ENCODE peak calls at places on chromosome 2, in four cellular contexts. N is thoracic aorta, Z is sigmoid colon, J is body of pancreas. P is an unnamed sample.
A peak's percentile ranks its signal among the peaks of the same experiment; 100 is the strongest.

GRCh38 chr2:219289537-219290361 is 10.6 kb downstream of the DNAJB2 start:
- DNase-seq in N (peak; percentile 49), Z (peak; percentile 89), J (peak; percentile 41), P (peak; percentile 79)

GRCh38 chr2:96103388-96103705 is 13.0 kb downstream of the ADRA2B start:
- DNase-seq in N (no peak), Z (no peak), J (peak; percentile 4), P (no peak)

GRCh38 chr2:121099329-121100318 is 185.4 kb downstream of the TFCP2L1 start:
- DNase-seq in N (no peak), Z (peak; percentile 64), J (no peak), P (peak; percentile 41)

GRCh38 chr2:42098571-42099430 is 51.0 kb downstream of the PKDCC start:
- DNase-seq in N (no peak), Z (no peak), J (no peak), P (peak; percentile 30)

GRCh38 chr2:56014075-56014730 is 90.6 kb upstream of the EFEMP1 start:
- DNase-seq in N (no peak), Z (no peak), J (no peak), P (no peak)

GRCh38 chr2:227406177-227407031 is 18.7 kb upstream of the SCYGR1 start:
- DNase-seq in N (peak; percentile 14), Z (peak; percentile 68), J (peak; percentile 75), P (peak; percentile 20)

GRCh38 chr2:127884436-127884835 is 1.3 kb downstream of the AMMECR1L start:
- DNase-seq in N (no peak), Z (no peak), J (no peak), P (no peak)

GRCh38 chr2:6425037-6425436 is 440.7 kb downstream of the CMPK2 start:
- DNase-seq in N (no peak), Z (no peak), J (no peak), P (no peak)

GRCh38 chr2:58535182-58535581 is 294.1 kb upstream of the FANCL start:
- DNase-seq in N (no peak), Z (no peak), J (no peak), P (no peak)

GRCh38 chr2:239832995-239833727 is 192.0 kb downstream of the NDUFA10 start:
- DNase-seq in N (no peak), Z (peak; percentile 32), J (no peak), P (no peak)

GRCh38 chr2:38554973-38555595 is 47.6 kb downstream of the HNRNPLL start:
- DNase-seq in N (no peak), Z (no peak), J (no peak), P (no peak)

GRCh38 chr2:209505410-209505809 is 81.6 kb downstream of the MAP2 start:
- DNase-seq in N (no peak), Z (no peak), J (no peak), P (no peak)

GRCh38 chr2:223086360-223086981 is 34.5 kb downstream of the KCNE4 start:
- DNase-seq in N (no peak), Z (no peak), J (no peak), P (no peak)

GRCh38 chr2:104033399-104033798 is 820.5 kb upstream of the POU3F3 start:
- DNase-seq in N (no peak), Z (no peak), J (no peak), P (no peak)

GRCh38 chr2:118510807-118511206 is 336.6 kb downstream of the EN1 start:
- DNase-seq in N (no peak), Z (no peak), J (no peak), P (no peak)

GRCh38 chr2:45649855-45650806 is 1.3 kb upstream of the PRKCE start:
- DNase-seq in N (peak; percentile 19), Z (peak; percentile 92), J (peak; percentile 76), P (peak; percentile 86)

GRCh38 chr2:38505779-38506178 is 96.9 kb downstream of the HNRNPLL start:
- DNase-seq in N (no peak), Z (peak; percentile 96), J (no peak), P (peak; percentile 32)

GRCh38 chr2:203675086-203675485 is 31.4 kb upstream of the CD28 start:
- DNase-seq in N (no peak), Z (no peak), J (no peak), P (no peak)

GRCh38 chr2:167142554-167142953 is 254.3 kb downstream of the XIRP2 start:
- DNase-seq in N (no peak), Z (no peak), J (no peak), P (no peak)

DNA sequence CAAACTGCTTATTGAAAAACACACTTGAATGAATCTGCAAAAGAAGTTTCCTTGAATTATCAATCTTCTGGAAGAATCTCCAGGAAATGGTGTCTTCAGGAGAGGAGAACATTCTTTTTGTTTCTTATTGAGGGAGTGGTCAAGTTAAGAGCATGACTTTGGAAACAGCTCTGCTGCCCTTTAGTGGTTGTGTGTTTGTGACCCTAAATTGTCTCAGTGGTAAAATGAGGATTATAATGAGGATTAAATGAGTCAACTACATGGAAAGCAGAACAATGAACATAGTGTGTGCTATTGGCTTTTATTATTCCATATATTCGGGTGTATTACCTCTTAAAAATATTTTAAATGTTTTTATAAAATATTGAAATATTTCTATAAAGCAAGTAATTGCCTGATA is 44.8 kb upstream of the TANC1 start:
- DNase-seq in N (no peak), Z (no peak), J (no peak), P (no peak)
- TF ChIP-seq CTCF in N (no peak), Z (no peak), J (no peak), P (no peak)

GRCh38 chr2:3956892-3957291 is 253.5 kb downstream of the DCDC2C start:
- DNase-seq in N (no peak), Z (no peak), J (no peak), P (no peak)

GRCh38 chr2:3956344-3956743 is 253.0 kb downstream of the DCDC2C start:
- DNase-seq in N (no peak), Z (no peak), J (no peak), P (no peak)

GRCh38 chr2:3953117-3953516 is 249.7 kb downstream of the DCDC2C start:
- DNase-seq in N (no peak), Z (no peak), J (no peak), P (no peak)

GRCh38 chr2:3951131-3951954 is 248.0 kb downstream of the DCDC2C start:
- DNase-seq in N (no peak), Z (no peak), J (no peak), P (no peak)
- H3K4me3 ChIP-seq in N (no peak overlapping the region), Z (no peak overlapping the region), J (no peak overlapping the region), P (no peak overlapping the region)

DNA sequence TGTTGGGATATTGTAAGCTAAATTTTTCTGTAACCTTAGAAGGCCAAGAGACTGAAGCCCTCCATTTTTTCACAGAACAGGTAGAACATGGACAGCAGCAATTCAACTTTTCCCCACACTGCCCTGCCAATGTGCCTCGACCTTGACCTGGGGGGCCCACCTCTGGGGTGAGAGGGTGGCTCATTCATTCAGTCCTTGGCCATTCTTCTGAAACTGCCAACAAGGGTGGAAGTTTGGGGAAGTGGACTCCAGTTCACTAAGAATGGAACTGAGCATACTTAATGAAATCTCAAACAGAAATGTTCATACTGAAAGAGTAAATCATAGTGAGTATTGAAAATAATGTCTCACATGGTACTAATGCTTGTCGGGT is 1.1 kb downstream of the EEF1B2 start:
- DNase-seq in N (no peak), Z (no peak), J (no peak), P (no peak)
- TF ChIP-seq CTCF in N (no peak), Z (no peak), J (no peak), P (no peak)

GRCh38 chr2:72673279-72673678 is 152.6 kb downstream of the EXOC6B start:
- DNase-seq in N (no peak), Z (no peak), J (no peak), P (no peak)
- H3K4me3 ChIP-seq in N (no peak overlapping the region), Z (no peak overlapping the region), J (no peak overlapping the region), P (no peak overlapping the region)

GRCh38 chr2:215377283-215377682 is 58.6 kb downstream of the FN1 start:
- DNase-seq in N (no peak), Z (no peak), J (no peak), P (no peak)
- TF ChIP-seq CTCF in N (no peak), Z (no peak), J (no peak), P (no peak)

GRCh38 chr2:234950435-234950729 is 1.4 kb upstream of the SH3BP4 start:
- DNase-seq in N (no peak), Z (no peak), J (peak; percentile 4), P (no peak)
- H3K4me3 ChIP-seq in N (no peak overlapping the region), Z (no peak overlapping the region), J (no peak overlapping the region), P (no peak overlapping the region)

GRCh38 chr2:241159116-241159515 is 8.8 kb downstream of the PPP1R7 start:
- DNase-seq in N (no peak), Z (no peak), J (no peak), P (no peak)

GRCh38 chr2:241158546-241158900 is 8.3 kb downstream of the PPP1R7 start:
- DNase-seq in N (no peak), Z (no peak), J (no peak), P (no peak)

GRCh38 chr2:241161646-241162281 is 11.5 kb downstream of the PPP1R7 start:
- DNase-seq in N (peak; percentile 36), Z (peak; percentile 93), J (peak; percentile 32), P (peak; percentile 80)

GRCh38 chr2:241157841-241158545 is 7.7 kb downstream of the PPP1R7 start:
- DNase-seq in N (no peak), Z (no peak), J (no peak), P (no peak)

DNA sequence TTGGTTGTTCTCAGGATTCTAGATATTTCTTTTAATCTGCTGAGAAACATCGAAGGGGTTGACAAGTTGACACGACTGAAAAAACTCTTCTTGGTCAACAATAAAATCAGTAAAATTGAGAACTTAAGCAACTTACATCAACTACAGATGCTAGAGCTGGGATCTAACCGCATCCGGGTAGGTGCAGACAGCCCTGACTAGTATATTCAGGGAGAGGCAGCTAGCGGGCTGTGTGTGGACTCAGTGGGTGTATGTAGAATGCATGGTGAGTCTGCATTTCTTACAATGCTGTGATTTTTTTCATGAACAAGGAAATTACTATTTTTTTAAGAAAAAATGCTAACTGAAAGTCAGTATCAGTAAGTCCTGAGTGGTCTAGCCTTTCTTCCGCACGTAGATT is 10.1 kb downstream of the PPP1R7 start:
- DNase-seq in N (no peak), Z (no peak), J (no peak), P (no peak)
- TF ChIP-seq CTCF in N (no peak), Z (no peak), J (no peak), P (no peak)

GRCh38 chr2:69789762-69790600 is 39.5 kb upstream of the GMCL1 start:
- DNase-seq in N (no peak), Z (no peak), J (peak; percentile 2), P (no peak)
- H3K4me3 ChIP-seq in N (peak overlapping the region; percentile 55), Z (peak overlapping the region; percentile 30), J (no peak overlapping the region), P (peak overlapping the region; percentile 16)